ENCODE peak calls at places on chromosomes 12 and 14, in seven cellular contexts. J is esophagus squamous epithelium, Y is H1, S is kidney, D is OCI-LY7, C is A549, F is adrenal gland. B is an unnamed sample. For H3K9me3 and H3K4me1, the result is how much of the 10 kb centered on the place peaks cover.

GRCh38 chr14:38339704-38340103 is 83.8 kb upstream of the CLEC14A start:
- DNase-seq in Y (no peak), D (no peak), S (no peak), J (no peak), F (no peak), C (no peak), B (no peak)

GRCh38 chr12:129622566-129622965 is 281.3 kb downstream of the TMEM132D start:
- DNase-seq in S (no peak), F (no peak), C (no peak), Y (no peak), J (no peak), D (no peak), B (no peak)

GRCh38 chr14:91127411-91127810 is 13.5 kb downstream of the DGLUCY start:
- DNase-seq in S (peak), J (no peak), Y (no peak), F (peak), D (no peak), C (no peak), B (no peak)

GRCh38 chr14:102081231-102082080 is 5.4 kb downstream of the HSP90AA1 start:
- DNase-seq in S (no peak), Y (no peak), J (no peak), C (no peak), D (no peak), F (no peak), B (no peak)

GRCh38 chr14:87268997-87269396 is 724.0 kb downstream of the GALC start:
- DNase-seq in Y (no peak), D (no peak), J (no peak), F (no peak), S (no peak), C (no peak), B (no peak)

GRCh38 chr12:118840399-118840798 is 140.9 kb upstream of the SRRM4 start:
- DNase-seq in J (no peak), F (no peak), S (no peak), D (peak), C (no peak), Y (no peak), B (no peak)

GRCh38 chr14:64856528-64857445 is 22.9 kb downstream of the SPTB start:
- DNase-seq in Y (no peak), S (no peak), F (no peak), J (no peak), C (no peak), D (no peak), B (no peak)

GRCh38 chr12:72209096-72209495 is 63.1 kb upstream of the TRHDE start:
- DNase-seq in Y (no peak), F (no peak), D (no peak), S (no peak), J (no peak), C (no peak), B (no peak)

GRCh38 chr14:34569750-34570149 is 30.2 kb upstream of the EAPP start:
- DNase-seq in Y (no peak), D (no peak), S (no peak), F (no peak), C (no peak), J (no peak), B (no peak)

GRCh38 chr12:131051155-131051473 is 97.4 kb downstream of the ADGRD1 start:
- DNase-seq in Y (no peak), F (no peak), D (no peak), C (no peak), J (no peak), S (no peak), B (no peak)

GRCh38 chr14:100436745-100437406 is 113.7 kb downstream of the SLC25A47 start:
- DNase-seq in D (no peak), C (no peak), S (no peak), F (no peak), J (no peak), Y (no peak), B (no peak)

GRCh38 chr14:76582447-76582846 is 178.8 kb upstream of the VASH1 start:
- DNase-seq in F (no peak), Y (no peak), J (no peak), C (no peak), S (no peak), D (no peak), B (no peak)

GRCh38 chr12:98341732-98342131 is 173.7 kb upstream of the TMPO start:
- DNase-seq in F (no peak), S (no peak), D (no peak), J (no peak), C (no peak), Y (no peak), B (no peak)

GRCh38 chr12:50040657-50041056 is 15.4 kb upstream of the RACGAP1 start:
- DNase-seq in F (no peak), S (no peak), J (no peak), Y (no peak), D (no peak), C (no peak), B (no peak)

GRCh38 chr12:14260011-14260993 is 105.2 kb upstream of the ATF7IP start:
- DNase-seq in C (no peak), F (peak), S (peak), J (peak), Y (peak), D (no peak), B (peak)

GRCh38 chr14:37864861-37865718 is 269.7 kb downstream of the TTC6 start:
- DNase-seq in Y (no peak), D (no peak), F (no peak), C (no peak), S (no peak), J (no peak), B (no peak)

GRCh38 chr14:20278414-20278813 is 27.3 kb downstream of the TTC5 start:
- DNase-seq in Y (no peak), C (no peak), F (no peak), S (no peak), J (no peak), D (no peak), B (no peak)

GRCh38 chr12:52119398-52120254 is 40.1 kb downstream of the SMIM41 start:
- DNase-seq in J (no peak), Y (peak), F (no peak), C (peak), D (peak), S (peak), B (no peak)

GRCh38 chr14:76615331-76615730 is 145.9 kb upstream of the VASH1 start:
- DNase-seq in S (no peak), F (no peak), D (no peak), Y (no peak), J (no peak), C (no peak), B (no peak)

GRCh38 chr12:30046376-30046775 is 262.6 kb upstream of the TMTC1 start:
- DNase-seq in D (no peak), C (no peak), Y (no peak), J (no peak), F (no peak), S (no peak), B (no peak)

GRCh38 chr12:34386621-34387255 is 364.4 kb downstream of the ALG10 start:
- DNase-seq in F (no peak), Y (no peak), C (no peak), J (no peak), D (no peak), S (no peak), B (no peak)
- H3K9me3 ChIP-seq in F (under half), Y (half or more), C (under half), J (half or more), D (under half), S (under half), B (under half)

GRCh38 chr12:116277393-116278258 is at the start of gene MED13L:
- DNase-seq in Y (peak), D (peak), J (peak), F (peak), C (peak), S (peak), B (peak)

GRCh38 chr12:116278667-116279066 is 1.2 kb upstream of the MED13L start:
- DNase-seq in C (no peak), Y (no peak), S (no peak), J (no peak), D (peak), F (no peak), B (no peak)

GRCh38 chr12:116278259-116278595 is 734 bp upstream of the MED13L start:
- DNase-seq in C (no peak), Y (no peak), F (no peak), S (no peak), J (no peak), D (no peak), B (no peak)

GRCh38 chr12:116274552-116275375 is 2.7 kb downstream of the MED13L start:
- DNase-seq in F (no peak), J (no peak), C (no peak), S (no peak), Y (no peak), D (no peak), B (no peak)

DNA sequence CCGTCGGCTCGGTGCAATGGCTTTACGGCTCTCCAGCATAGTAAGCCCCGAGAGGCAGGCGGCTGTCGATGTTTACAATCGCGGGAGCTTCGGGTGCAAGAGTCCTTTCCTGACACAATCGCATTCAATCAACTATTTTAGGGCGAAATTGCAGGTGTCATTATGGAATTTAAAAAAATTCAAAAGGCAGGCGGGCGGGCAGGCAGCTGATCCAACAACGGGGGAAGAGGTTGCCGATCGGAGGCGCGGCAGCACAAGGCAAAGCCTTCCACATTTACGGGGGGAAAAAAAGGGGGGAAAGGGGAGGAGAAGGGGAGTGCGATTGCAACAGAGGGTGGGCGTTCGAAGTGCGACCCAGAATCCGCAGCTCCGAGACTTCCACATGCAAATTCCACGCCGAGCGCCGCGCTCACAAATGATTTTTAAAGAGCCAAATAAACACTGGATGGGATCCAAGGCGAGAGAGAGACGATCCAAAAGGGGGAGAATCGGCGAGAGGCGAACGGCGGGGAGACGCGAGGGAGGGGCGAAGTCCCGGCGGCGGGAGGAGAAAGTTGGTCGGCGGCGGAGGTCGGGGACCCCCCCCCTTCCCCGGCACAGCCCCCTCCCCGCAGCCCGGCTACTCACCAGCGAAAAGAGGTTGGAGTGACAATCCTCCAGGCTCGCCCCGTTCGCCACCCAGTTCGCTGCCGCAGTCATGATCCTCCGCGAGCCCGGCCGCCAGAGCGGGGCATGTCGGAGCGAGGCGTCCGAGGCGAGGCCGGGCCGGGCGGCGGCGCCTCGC is 868 bp downstream of the MED13L start:
- DNase-seq in Y (peak), F (peak), C (peak), D (peak), S (peak), J (peak), B (peak)
- H3K4me1 ChIP-seq in Y (under half), F (under half), C (under half), D (under half), S (under half), J (under half), B (under half)

GRCh38 chr14:71230897-71231296 is 323.6 kb downstream of the PCNX1 start:
- DNase-seq in J (no peak), Y (peak), S (no peak), D (no peak), C (no peak), F (no peak), B (no peak)
- TF ChIP-seq CTCF in J (no peak), Y (peak), S (no peak), D (no peak), C (no peak), F (no peak), B (no peak)

DNA sequence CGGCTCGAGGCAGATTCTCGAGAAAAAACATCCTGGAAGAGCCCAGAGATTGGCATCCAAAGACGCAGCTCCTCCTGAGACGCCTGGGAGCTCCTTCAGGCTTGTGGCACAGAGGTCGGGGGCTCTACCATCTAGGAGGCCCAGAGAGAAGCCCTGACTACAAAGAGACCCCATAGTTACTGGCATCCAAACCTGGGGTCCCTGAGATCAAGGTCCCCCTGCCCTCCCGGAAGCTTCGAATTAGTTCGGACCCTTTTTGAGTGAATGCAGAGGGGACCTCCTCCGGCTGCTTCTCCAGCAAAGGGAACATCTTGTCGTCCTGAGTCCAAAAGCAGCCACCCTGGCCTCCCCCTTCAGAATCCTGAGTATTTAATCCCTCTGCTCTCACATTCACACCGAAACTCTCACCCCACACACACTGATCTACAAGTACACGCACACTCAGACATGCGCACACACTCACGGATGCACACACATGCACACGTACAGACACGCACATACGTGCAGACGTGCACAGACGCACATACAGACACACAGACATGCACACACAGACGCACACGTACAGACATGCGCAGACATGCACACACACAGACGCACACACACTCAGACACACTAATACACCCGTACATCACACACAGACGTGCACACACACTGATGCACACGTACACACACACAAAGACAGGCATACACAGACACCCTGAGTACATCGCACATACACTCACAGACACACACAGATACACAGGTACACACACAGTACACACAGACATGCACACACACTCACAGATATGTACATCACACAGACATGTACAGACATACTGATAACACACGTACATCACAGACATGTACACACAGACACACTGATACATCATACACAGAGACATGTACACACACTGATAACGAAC is 5.9 kb downstream of the ZNF605 start:
- DNase-seq in F (no peak), C (no peak), S (no peak), D (no peak), Y (no peak), J (no peak), B (no peak)
- H3K9me3 ChIP-seq in F (under half), C (half or more), S (under half), D (under half), Y (half or more), J (half or more), B (under half)

GRCh38 chr12:104627975-104628322 is 171.2 kb downstream of the CHST11 start:
- DNase-seq in C (no peak), D (no peak), S (no peak), J (no peak), Y (no peak), F (no peak), B (no peak)

GRCh38 chr12:104626069-104626690 is 169.4 kb downstream of the CHST11 start:
- DNase-seq in C (no peak), F (no peak), S (no peak), J (no peak), Y (no peak), D (no peak), B (no peak)

GRCh38 chr12:104628338-104629135 is 171.8 kb downstream of the CHST11 start:
- DNase-seq in D (no peak), S (no peak), J (no peak), C (no peak), Y (no peak), F (no peak), B (no peak)

GRCh38 chr12:104630230-104630670 is 173.5 kb downstream of the CHST11 start:
- DNase-seq in Y (no peak), S (no peak), C (no peak), J (no peak), F (no peak), D (no peak), B (no peak)

DNA sequence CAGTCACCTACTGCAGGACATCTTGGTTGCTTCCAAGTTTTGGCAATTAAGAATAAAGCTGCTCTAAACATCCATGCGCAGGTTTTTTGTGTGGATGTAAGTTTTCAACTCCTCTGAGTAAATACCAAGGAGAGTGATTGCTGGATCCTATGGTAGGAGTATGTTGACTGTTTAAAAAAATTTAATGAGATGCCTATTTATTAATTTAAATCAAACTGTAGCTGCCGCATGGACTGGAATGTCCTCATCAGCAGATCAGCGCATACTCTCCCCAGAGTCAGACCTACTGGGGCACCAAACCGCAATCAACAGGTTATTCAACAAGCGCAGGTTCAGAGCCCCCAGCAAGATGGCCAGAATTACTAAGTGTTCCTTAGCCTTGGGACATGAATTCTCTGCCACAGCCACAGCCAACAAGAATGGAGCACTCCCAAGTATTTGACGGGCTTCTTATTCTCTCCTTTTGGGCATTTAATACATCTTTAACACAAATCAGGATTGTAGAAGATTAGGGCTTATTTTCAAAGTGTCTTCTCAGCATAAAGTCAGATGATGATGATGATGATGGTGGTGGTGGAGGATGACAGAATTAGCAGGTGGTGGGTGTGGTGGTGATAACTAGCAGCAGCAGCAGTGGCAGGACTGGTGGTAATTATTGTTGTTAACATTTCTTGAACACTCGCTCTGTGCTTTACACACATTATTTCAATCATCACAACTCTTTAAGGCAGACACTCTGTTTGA is 170.7 kb downstream of the CHST11 start:
- DNase-seq in Y (no peak), S (no peak), F (no peak), C (no peak), J (no peak), D (no peak), B (no peak)
- H3K4me1 ChIP-seq in Y (under half), S (under half), F (under half), C (under half), J (under half), D (under half), B (under half)

GRCh38 chr12:12642916-12643315 is 31.2 kb downstream of the CREBL2 start:
- DNase-seq in F (no peak), Y (no peak), C (no peak), D (no peak), S (no peak), J (no peak), B (no peak)

GRCh38 chr12:12648284-12648683 is 36.6 kb downstream of the CREBL2 start:
- DNase-seq in S (no peak), Y (no peak), C (no peak), J (no peak), D (no peak), F (no peak), B (no peak)

GRCh38 chr12:12648951-12649650 is 37.4 kb downstream of the CREBL2 start:
- DNase-seq in F (no peak), J (no peak), D (no peak), Y (no peak), S (no peak), C (no peak), B (no peak)

GRCh38 chr12:12646483-12647072 is 34.9 kb downstream of the CREBL2 start:
- DNase-seq in F (no peak), Y (no peak), S (no peak), D (no peak), J (no peak), C (no peak), B (no peak)

GRCh38 chr12:12645485-12645884 is 33.8 kb downstream of the CREBL2 start:
- DNase-seq in Y (no peak), F (no peak), C (no peak), S (no peak), D (peak), J (no peak), B (no peak)
- TF ChIP-seq CTCF in Y (peak), F (no peak), C (no peak), S (peak), D (peak), J (peak), B (peak)

GRCh38 chr12:126648074-126648473 is 1582.8 kb downstream of the AACS start:
- DNase-seq in S (no peak), Y (no peak), D (no peak), J (no peak), C (no peak), F (no peak), B (no peak)
- H3K9me3 ChIP-seq in S (under half), Y (under half), D (under half), J (under half), C (under half), F (under half), B (under half)

GRCh38 chr12:123390415-123391093 is 6.6 kb downstream of the KMT5A start:
- DNase-seq in D (no peak), C (no peak), F (no peak), S (no peak), J (no peak), Y (no peak), B (no peak)
- H3K4me1 ChIP-seq in D (under half), C (under half), F (under half), S (under half), J (under half), Y (under half), B (under half)

GRCh38 chr12:93609281-93610192 is 37.1 kb downstream of the SOCS2 start:
- DNase-seq in C (no peak), Y (no peak), F (no peak), J (no peak), S (no peak), D (no peak), B (no peak)
- TF ChIP-seq CTCF in C (no peak), Y (no peak), F (no peak), J (no peak), S (no peak), D (no peak), B (no peak)